ENCODE peak calls at places on chromosomes 7 and 10, in four cellular contexts. J is K562, L is HepG2, Z is HCT116. A is an unnamed sample.

GRCh38 chr7:131940621-131941020 is 384.2 kb upstream of the PODXL start:
- DNase-seq in J (no peak), L (no peak), Z (no peak), A (no peak)

GRCh38 chr10:104054430-104054829 is 31.2 kb downstream of the COL17A1 start:
- DNase-seq in J (no peak), L (no peak), Z (no peak), A (no peak)

GRCh38 chr10:43653746-43654145 is 5.1 kb upstream of the ZNF32 start:
- DNase-seq in J (no peak), L (no peak), Z (no peak), A (no peak)

GRCh38 chr10:98459385-98459784 is 12.7 kb upstream of the HPS1 start:
- DNase-seq in J (peak), L (no peak), Z (no peak), A (no peak)

GRCh38 chr10:51934373-51934772 is 235.0 kb upstream of the CSTF2T start:
- DNase-seq in J (no peak), L (no peak), Z (no peak), A (no peak)

GRCh38 chr10:30862486-30862885 is 169.2 kb downstream of the ZNF438 start:
- DNase-seq in J (no peak), L (no peak), Z (no peak), A (no peak)

GRCh38 chr7:150986556-150986955 is 4.3 kb upstream of the NOS3 start:
- DNase-seq in J (no peak), L (no peak), Z (no peak), A (no peak)

GRCh38 chr7:48786951-48787350 is 137.4 kb upstream of the CDC14C start:
- DNase-seq in J (no peak), L (no peak), Z (no peak), A (no peak)

GRCh38 chr10:91571671-91572070 is 61.2 kb downstream of the PPP1R3C start:
- DNase-seq in J (no peak), L (no peak), Z (no peak), A (no peak)

GRCh38 chr10:67837519-67838314 is at the start of gene DNAJC12:
- DNase-seq in J (peak), L (peak), Z (peak), A (no peak)

GRCh38 chr10:119361037-119361436 is 153.7 kb downstream of the GRK5 start:
- DNase-seq in J (no peak), L (no peak), Z (no peak), A (no peak)

GRCh38 chr10:15719062-15719898 is 442 bp downstream of the ITGA8 start:
- DNase-seq in J (no peak), L (no peak), Z (no peak), A (no peak)

GRCh38 chr10:29257106-29257783 is 31.6 kb upstream of the LYZL1 start:
- DNase-seq in J (no peak), L (no peak), Z (no peak), A (no peak)

GRCh38 chr7:14115706-14116105 is 126.2 kb upstream of the ETV1 start:
- DNase-seq in J (no peak), L (no peak), Z (no peak), A (no peak)

GRCh38 chr7:132028144-132028920 is 471.9 kb upstream of the PODXL start:
- DNase-seq in J (no peak), L (no peak), Z (no peak), A (no peak)

GRCh38 chr10:49841615-49842180 is 79.6 kb upstream of the OGDHL start:
- DNase-seq in J (no peak), L (no peak), Z (no peak), A (no peak)

GRCh38 chr7:49112222-49112621 is 187.9 kb downstream of the CDC14C start:
- DNase-seq in J (no peak), L (no peak), Z (no peak), A (no peak)

GRCh38 chr7:149865437-149865836 is 8.3 kb upstream of the ATP6V0E2 start:
- DNase-seq in J (no peak), L (no peak), Z (no peak), A (no peak)

GRCh38 chr7:24340727-24341126 is 56.7 kb downstream of the NPY start:
- DNase-seq in J (no peak), L (no peak), Z (no peak), A (no peak)

DNA sequence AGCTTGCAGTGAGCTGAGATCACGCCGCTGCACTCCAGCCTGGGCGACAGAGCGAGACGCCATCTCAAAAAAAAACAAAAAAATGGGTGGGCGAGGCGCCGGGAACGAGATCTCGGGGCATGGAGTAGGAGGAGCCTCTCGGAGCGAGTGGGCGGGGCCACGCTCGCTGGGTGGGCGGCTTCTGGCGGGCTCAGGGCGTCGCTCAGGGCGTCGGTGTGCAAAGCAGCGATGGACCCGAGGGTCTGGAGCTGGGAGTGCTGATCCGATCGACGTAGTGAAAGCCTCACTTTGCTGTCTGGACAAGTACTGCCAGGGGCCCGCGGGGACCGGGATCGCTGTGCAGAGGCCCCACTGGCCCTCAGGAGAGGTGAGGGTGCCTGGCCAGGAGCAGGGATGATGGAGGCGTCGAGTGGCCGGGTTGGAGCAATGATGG is 22.6 kb upstream of the AMZ1 start:
- DNase-seq in J (no peak), L (no peak), Z (no peak), A (no peak)
- TF ChIP-seq SIN3A in J (no peak), L (no peak), Z (no peak), A (no peak)

DNA sequence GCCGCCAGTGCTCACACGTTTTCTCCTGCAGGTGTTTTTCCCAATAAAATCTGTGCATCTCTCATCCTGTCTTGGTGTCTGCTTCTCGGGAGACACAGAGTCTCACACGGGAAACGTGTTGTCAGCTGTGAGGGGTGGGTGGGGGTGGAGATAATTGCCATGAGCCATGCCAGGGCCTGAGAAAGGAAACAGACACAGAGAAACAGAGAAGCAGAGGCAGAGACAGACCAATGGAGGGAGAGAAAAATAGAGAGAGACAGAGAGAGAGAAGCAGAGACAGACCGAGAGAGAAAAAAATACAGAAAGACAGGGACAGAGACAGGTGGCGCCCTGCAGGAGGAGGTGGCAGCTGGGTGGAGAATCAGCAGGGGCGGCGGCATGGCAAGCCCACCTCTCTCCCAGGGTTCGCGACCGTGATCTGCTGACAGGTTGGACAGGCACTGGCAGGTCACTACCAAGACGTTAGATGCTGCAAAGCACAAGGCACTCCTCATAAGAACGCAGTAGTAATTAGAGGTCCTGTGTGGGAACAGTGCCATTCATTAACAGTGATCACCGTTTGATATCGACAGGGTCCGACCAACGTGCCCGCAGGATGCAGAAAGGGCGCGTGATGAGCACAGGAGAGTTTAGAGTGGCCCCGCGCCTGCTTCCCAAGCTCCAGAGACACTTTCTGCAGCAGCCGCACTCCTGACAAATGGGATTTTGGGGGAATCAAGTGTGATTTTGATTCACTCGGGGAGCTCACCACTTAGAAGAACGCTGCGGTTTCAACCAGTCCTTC is 70.5 kb upstream of the INSIG1 start:
- DNase-seq in J (no peak), L (no peak), Z (no peak), A (no peak)
- TF ChIP-seq SIN3A in J (no peak), L (no peak), Z (no peak), A (no peak)

GRCh38 chr7:8365499-8366110 is 67.8 kb upstream of the NXPH1 start:
- DNase-seq in J (peak), L (peak), Z (peak), A (peak)
- TF ChIP-seq SIN3A in J (no peak), L (no peak), Z (no peak), A (no peak)

DNA sequence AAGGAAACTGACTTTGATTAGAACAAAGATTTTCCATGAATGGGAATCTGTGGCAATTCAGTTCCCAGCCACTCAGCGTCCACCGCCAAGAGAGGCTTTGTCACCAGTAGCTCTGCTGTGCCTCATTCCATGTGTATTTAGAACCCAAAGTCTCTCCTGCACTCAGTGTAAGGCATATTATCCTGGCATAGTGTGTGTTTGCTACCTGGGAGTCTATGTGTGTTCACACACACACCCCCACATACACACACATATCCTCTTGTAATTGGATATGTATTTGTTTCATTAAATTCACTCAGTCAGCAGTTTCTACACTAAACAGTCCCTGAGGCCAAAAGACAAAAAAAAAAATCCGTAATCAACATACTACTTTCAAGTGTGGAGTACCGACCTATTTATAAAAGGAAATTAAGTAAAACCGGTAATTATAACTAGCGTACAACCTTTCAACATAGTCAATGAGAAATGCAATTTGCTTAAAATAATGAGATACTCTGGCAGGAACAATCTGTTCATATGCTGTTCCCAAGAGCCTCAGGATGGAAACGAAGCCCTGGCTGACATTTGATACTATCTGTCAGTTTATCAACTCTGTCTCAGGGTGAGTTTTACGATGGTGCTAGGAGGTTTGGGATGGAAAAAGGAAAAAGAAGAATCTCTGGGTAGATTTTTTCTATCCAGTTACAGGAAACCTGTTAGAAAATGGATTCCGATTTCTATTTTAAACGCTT is 425.8 kb upstream of the CELF2 start:
- DNase-seq in J (no peak), L (no peak), Z (no peak), A (no peak)
- TF ChIP-seq SIN3A in J (no peak), L (no peak), Z (no peak), A (no peak)

A was measured in Panc1.